ENCODE peak calls at places on chromosomes 13 and 19, in ten cellular contexts. V is AG04450; H is CD8-positive, alpha-beta memory T cell; S is H9; O is heart left ventricle; I is CD8-positive, alpha-beta T cell; T is naive thymus-derived CD4-positive, alpha-beta T cell; M is aorta; Q is right lobe of liver; Y is SK-N-SH. K is an unnamed sample.

GRCh38 chr19:19270749-19271571 is 2.1 kb downstream of the TM6SF2 start:
- DNase-seq in Q (no peak), I (no peak), O (no peak), T (no peak), V (no peak), H (no peak), S (no peak), M (no peak), Y (peak; percentile 11), K (no peak)

GRCh38 chr19:16067205-16067938 is 8.9 kb upstream of the TPM4 start:
- DNase-seq in O (no peak), Q (no peak), V (peak; percentile 82), I (no peak), M (peak; percentile 94), T (no peak), Y (no peak), H (no peak), S (no peak), K (no peak)

GRCh38 chr19:32650671-32651070 is 24.3 kb downstream of the ANKRD27 start:
- DNase-seq in I (no peak), S (no peak), H (no peak), Q (no peak), V (no peak), M (no peak), Y (no peak), O (no peak), T (no peak), K (no peak)

GRCh38 chr13:36129539-36129938 is 1.6 kb downstream of the DCLK1 start:
- DNase-seq in M (no peak), T (no peak), H (no peak), Q (no peak), I (no peak), V (no peak), S (no peak), O (no peak), Y (no peak), K (no peak)

GRCh38 chr13:72437458-72437857 is 290.0 kb downstream of the MZT1 start:
- DNase-seq in Q (no peak), M (no peak), O (no peak), H (no peak), V (peak; percentile 3), T (no peak), S (no peak), Y (no peak), I (no peak), K (peak; percentile 3)

GRCh38 chr13:78680064-78680463 is 21.1 kb upstream of the OBI1 start:
- DNase-seq in T (no peak), S (no peak), Q (no peak), M (no peak), V (no peak), O (no peak), Y (no peak), H (no peak), I (no peak), K (no peak)

GRCh38 chr13:30133554-30133912 is 173.8 kb downstream of the KATNAL1 start:
- DNase-seq in M (no peak), Y (no peak), T (no peak), H (no peak), I (no peak), V (no peak), O (no peak), Q (no peak), S (no peak), K (no peak)

GRCh38 chr19:32817252-32817912 is 52.2 kb downstream of the SLC7A9 start:
- DNase-seq in T (no peak), S (no peak), O (no peak), Q (no peak), Y (no peak), I (no peak), H (no peak), M (no peak), V (no peak), K (no peak)

GRCh38 chr19:33449799-33450198 is 71.8 kb downstream of the PEPD start:
- DNase-seq in I (no peak), Y (no peak), M (peak; percentile 45), V (no peak), Q (no peak), T (no peak), O (peak; percentile 20), H (no peak), S (no peak), K (no peak)

GRCh38 chr13:33464345-33464744 is 178.8 kb upstream of the STARD13 start:
- DNase-seq in O (no peak), S (no peak), Y (no peak), M (no peak), T (no peak), V (no peak), Q (no peak), H (no peak), I (no peak), K (no peak)

GRCh38 chr13:87810920-87811344 is 139.8 kb downstream of the SLITRK5 start:
- DNase-seq in H (no peak), M (no peak), S (no peak), V (no peak), I (no peak), T (no peak), Y (no peak), Q (no peak), O (no peak), K (no peak)

GRCh38 chr19:34173145-34173956 is 1.0 kb downstream of the LSM14A start:
- DNase-seq in I (peak; percentile 15), O (no peak), T (peak; percentile 13), Q (peak; percentile 77), M (peak; percentile 55), H (no peak), Y (peak; percentile 36), V (no peak), S (peak; percentile 65), K (peak; percentile 93)

GRCh38 chr19:9847087-9847671 is 12.1 kb downstream of the PIN1 start:
- DNase-seq in S (peak; percentile 80), Q (no peak), I (peak; percentile 50), V (peak; percentile 90), H (no peak), M (peak; percentile 79), T (no peak), O (no peak), Y (peak; percentile 59), K (peak; percentile 83)

GRCh38 chr13:65314008-65314407 is 1916.1 kb downstream of the PCDH9 start:
- DNase-seq in H (no peak), Q (no peak), M (no peak), I (no peak), S (no peak), T (no peak), Y (no peak), O (no peak), V (no peak), K (no peak)

DNA sequence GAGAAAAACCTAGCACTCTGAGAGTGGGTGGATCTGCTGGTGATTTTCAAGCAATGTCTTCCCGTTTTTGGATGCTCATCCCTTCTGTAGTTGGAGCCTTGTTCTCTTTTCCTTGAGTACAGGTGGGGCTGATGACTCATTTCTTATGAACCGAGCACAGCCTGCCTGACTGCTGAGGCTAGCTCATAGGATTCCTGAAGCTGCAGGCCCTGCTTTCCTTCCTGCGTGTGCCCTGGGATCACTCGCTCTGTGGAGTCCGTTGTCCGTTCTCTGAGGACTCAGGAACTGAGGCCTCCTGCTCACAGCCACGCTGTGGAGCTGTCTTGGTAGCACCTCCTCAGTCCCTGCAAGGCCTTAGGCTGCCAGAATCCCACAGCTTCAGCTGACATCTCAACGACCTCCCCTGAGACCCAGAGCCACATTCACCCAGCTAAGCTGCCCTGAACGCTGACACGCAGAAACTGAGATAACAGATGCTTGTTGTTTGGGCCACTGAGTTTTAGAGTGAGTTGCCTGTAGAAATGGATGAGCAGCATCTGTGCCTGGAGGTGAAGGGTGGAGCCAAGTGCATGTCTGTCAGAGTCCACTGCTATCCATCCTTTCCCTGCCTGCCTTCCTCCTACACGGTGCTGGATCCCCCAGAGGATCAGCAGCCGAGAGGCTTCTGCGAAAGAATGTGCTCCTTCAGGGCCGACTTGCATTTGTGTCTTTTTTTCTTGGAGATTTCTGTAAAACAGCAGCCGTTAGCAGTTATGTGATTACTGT is 73.0 kb downstream of the ARHGEF7 start:
- DNase-seq in T (no peak), M (no peak), H (no peak), Y (no peak), S (no peak), V (peak; percentile 20), O (no peak), Q (no peak), I (no peak), K (peak; percentile 48)
- H3K27ac ChIP-seq in T (no peak overlapping the region), M (peak overlapping the region; percentile 31), H (no peak overlapping the region), Y (no peak overlapping the region), S (no peak overlapping the region), V (peak overlapping the region; percentile 73), O (peak overlapping the region; percentile 33), Q (no peak overlapping the region), I (no peak overlapping the region), K (no peak overlapping the region)

GRCh38 chr19:45171211-45171623 is 6.8 kb downstream of the TRAPPC6A start:
- DNase-seq in H (peak; percentile 15), Q (no peak), T (peak; percentile 63), M (no peak), O (no peak), S (no peak), I (peak; percentile 30), V (no peak), Y (no peak), K (no peak)
- H3K27ac ChIP-seq in H (peak overlapping the region; percentile 73), Q (no peak overlapping the region), T (peak overlapping the region; percentile 71), M (no peak overlapping the region), O (peak overlapping the region; percentile 57), S (no peak overlapping the region), I (peak overlapping the region; percentile 29), V (no peak overlapping the region), Y (no peak overlapping the region), K (no peak overlapping the region)

DNA sequence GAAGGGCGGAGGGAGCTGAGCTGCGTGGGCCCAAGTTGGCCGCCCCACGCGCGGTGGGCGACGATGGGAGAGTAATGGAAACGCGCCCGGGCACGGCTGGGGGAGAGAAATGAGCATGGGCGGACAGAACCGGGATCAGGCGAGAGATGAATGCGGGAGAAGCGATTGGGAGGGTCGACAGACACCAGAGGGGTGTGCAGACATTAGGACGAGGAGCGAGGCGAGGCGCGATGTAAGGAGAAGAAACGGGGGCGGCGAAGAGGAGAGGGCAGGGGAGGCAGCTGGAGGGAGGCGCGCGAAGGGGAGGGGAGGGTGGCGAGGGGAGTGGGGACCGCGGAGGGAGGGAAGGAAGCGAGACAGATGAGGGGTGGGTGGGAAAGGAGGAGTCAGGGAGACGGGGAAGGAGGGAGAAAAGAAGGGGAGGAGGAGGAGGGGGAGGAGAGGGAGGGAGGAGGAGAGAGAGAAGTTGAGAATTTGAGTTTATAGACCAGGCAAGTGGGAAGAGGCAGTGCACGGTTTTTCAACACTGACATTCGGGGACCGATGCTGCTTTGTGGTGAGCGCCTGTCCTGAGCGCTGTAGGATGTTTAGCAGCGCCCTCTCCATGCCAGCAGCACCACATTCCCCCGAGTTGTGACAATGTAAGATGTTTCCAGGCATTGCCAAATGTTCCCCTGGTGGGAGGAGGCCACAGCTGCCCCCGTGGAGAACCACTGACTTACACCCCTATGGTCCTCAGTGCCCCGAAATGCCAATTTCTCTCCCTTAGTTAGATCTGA is at the start of gene SHISA7:
- DNase-seq in Y (peak; percentile 58), O (no peak), I (no peak), T (no peak), H (no peak), V (no peak), Q (peak; percentile 28), S (no peak), M (no peak), K (no peak)
- H3K27ac ChIP-seq in Y (no peak within 1 kb of the TSS), O (no peak within 1 kb of the TSS), I (no peak within 1 kb of the TSS), T (no peak within 1 kb of the TSS), H (no peak within 1 kb of the TSS), V (no peak within 1 kb of the TSS), Q (no peak within 1 kb of the TSS), S (no peak within 1 kb of the TSS), M (no peak within 1 kb of the TSS), K (no peak within 1 kb of the TSS)

DNA sequence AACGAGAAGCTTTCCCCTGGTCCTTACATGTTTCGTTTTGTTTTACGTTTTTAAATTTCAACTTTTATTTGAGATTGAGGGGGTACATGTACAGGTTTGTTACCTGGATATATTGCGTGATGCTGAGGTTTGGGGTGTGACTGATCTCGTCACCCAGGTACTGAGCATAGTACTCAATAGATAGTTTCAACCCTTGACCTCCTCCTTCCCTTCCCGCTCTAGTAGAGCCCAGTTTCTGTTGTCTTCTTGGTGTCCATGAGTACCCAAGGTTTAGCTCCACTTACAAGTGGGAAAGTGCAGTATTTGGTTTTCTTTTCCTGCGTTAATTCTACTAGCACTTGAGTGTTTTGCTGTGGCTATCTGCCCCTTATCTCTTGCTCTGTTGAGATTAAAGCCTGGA is 47.1 kb downstream of the ARHGEF18 start:
- DNase-seq in M (no peak), S (no peak), I (no peak), O (no peak), H (no peak), Q (no peak), V (no peak), T (no peak), Y (no peak), K (no peak)
- H3K27ac ChIP-seq in M (no peak overlapping the region), S (no peak overlapping the region), I (no peak overlapping the region), O (peak overlapping the region; percentile 61), H (peak overlapping the region; percentile 61), Q (peak overlapping the region; percentile 52), V (no peak overlapping the region), T (peak overlapping the region; percentile 69), Y (no peak overlapping the region), K (no peak overlapping the region)

K was measured in mesendoderm.